ENCODE peak calls at places on chromosome 1, in eight cellular contexts. One of them, this sample, is unnamed.

GRCh38 chr1:42328916-42329496 is 6.0 kb downstream of the FOXJ3 start:
- DNase-seq in ovary: no peak
- DNase-seq in AG10803: no peak
- DNase-seq in nephron progenitor cell: no peak
- DNase-seq in bronchial epithelial cell: no peak
- DNase-seq in AG04449: no peak
- DNase-seq in psoas muscle: no peak
- DNase-seq in Caco-2: no peak
- DNase-seq in this sample: no peak

GRCh38 chr1:211548321-211549091 is 30.5 kb downstream of the SLC30A1 start:
- DNase-seq in AG04449: no peak
- DNase-seq in nephron progenitor cell: peak; percentile 25
- DNase-seq in ovary: no peak
- DNase-seq in AG10803: no peak
- DNase-seq in Caco-2: peak; percentile 75
- DNase-seq in psoas muscle: no peak
- DNase-seq in bronchial epithelial cell: peak; percentile 56
- DNase-seq in this sample: no peak

GRCh38 chr1:207345644-207346561 is 24.4 kb downstream of the CD55 start:
- DNase-seq in bronchial epithelial cell: no peak
- DNase-seq in AG10803: no peak
- DNase-seq in Caco-2: no peak
- DNase-seq in ovary: no peak
- DNase-seq in AG04449: no peak
- DNase-seq in nephron progenitor cell: no peak
- DNase-seq in psoas muscle: no peak
- DNase-seq in this sample: no peak

GRCh38 chr1:201385299-201385891 is 7.9 kb upstream of the TNNT2 start:
- DNase-seq in AG04449: no peak
- DNase-seq in psoas muscle: peak; percentile 73
- DNase-seq in nephron progenitor cell: peak; percentile 78
- DNase-seq in AG10803: peak; percentile 5
- DNase-seq in ovary: no peak
- DNase-seq in bronchial epithelial cell: peak; percentile 55
- DNase-seq in Caco-2: peak; percentile 80
- DNase-seq in this sample: no peak

GRCh38 chr1:225146478-225146877 is 217.0 kb downstream of the DNAH14 start:
- DNase-seq in Caco-2: no peak
- DNase-seq in ovary: no peak
- DNase-seq in psoas muscle: no peak
- DNase-seq in nephron progenitor cell: no peak
- DNase-seq in AG04449: no peak
- DNase-seq in AG10803: no peak
- DNase-seq in bronchial epithelial cell: no peak
- DNase-seq in this sample: no peak

GRCh38 chr1:56297948-56298347 is 281.4 kb downstream of the PLPP3 start:
- DNase-seq in ovary: no peak
- DNase-seq in psoas muscle: no peak
- DNase-seq in bronchial epithelial cell: no peak
- DNase-seq in Caco-2: peak; percentile 75
- DNase-seq in AG04449: no peak
- DNase-seq in nephron progenitor cell: no peak
- DNase-seq in AG10803: no peak
- DNase-seq in this sample: no peak

GRCh38 chr1:193372553-193372952 is 186.1 kb upstream of the B3GALT2 start:
- DNase-seq in ovary: no peak
- DNase-seq in AG04449: no peak
- DNase-seq in bronchial epithelial cell: no peak
- DNase-seq in psoas muscle: no peak
- DNase-seq in Caco-2: no peak
- DNase-seq in AG10803: no peak
- DNase-seq in nephron progenitor cell: no peak
- DNase-seq in this sample: no peak

GRCh38 chr1:219188331-219188803 is 14.7 kb downstream of the LYPLAL1 start:
- DNase-seq in bronchial epithelial cell: no peak
- DNase-seq in ovary: no peak
- DNase-seq in nephron progenitor cell: no peak
- DNase-seq in psoas muscle: no peak
- DNase-seq in AG10803: no peak
- DNase-seq in Caco-2: no peak
- DNase-seq in AG04449: no peak
- DNase-seq in this sample: no peak

DNA sequence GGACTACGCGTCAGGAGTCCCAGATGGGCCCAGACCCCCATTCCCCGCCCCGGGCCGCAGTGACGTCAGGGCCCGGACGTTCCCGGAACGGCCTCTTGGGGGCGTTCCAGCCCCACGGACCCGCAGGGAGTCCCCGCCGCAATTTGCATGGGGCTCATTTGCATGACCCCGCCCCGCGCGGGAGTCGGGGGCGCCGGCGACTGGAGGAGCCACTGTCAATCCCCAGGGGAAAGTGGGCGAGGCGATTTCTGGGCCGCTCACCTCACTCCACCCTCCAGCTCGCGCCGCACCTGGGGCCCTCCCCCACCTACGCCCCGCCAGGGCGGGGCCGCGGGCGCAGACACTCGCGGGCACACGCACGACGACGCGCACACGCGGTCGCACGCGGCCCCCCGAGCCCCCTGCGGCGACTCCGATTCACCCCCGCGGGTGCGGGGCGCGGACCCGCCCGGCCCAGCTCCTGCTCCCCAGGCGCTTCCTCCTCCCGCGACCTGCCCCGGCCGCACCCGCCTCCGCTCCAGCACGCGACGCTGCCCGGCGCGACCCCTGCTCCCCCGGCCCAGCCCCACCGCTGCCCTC is 13.2 kb downstream of the AGRN start:
- DNase-seq in ovary: peak; percentile 83
- DNase-seq in psoas muscle: peak; percentile 89
- DNase-seq in nephron progenitor cell: peak; percentile 96
- DNase-seq in AG10803: peak; percentile 35
- DNase-seq in AG04449: no peak
- DNase-seq in Caco-2: no peak
- DNase-seq in bronchial epithelial cell: peak; percentile 74
- DNase-seq in this sample: peak; percentile 10
- TF ChIP-seq CTCF in ovary: peak; percentile 25
- TF ChIP-seq CTCF in psoas muscle: peak; percentile 51
- TF ChIP-seq CTCF in nephron progenitor cell: peak; percentile 82
- TF ChIP-seq CTCF in AG10803: peak; percentile 52
- TF ChIP-seq CTCF in AG04449: peak; percentile 82
- TF ChIP-seq CTCF in Caco-2: no peak
- TF ChIP-seq CTCF in bronchial epithelial cell: peak; percentile 78
- TF ChIP-seq CTCF in this sample: peak; percentile 60

GRCh38 chr1:160539896-160540858 is 17.1 kb upstream of the SLAMF6 start:
- DNase-seq in AG10803: no peak
- DNase-seq in psoas muscle: no peak
- DNase-seq in ovary: no peak
- DNase-seq in Caco-2: no peak
- DNase-seq in AG04449: no peak
- DNase-seq in nephron progenitor cell: no peak
- DNase-seq in bronchial epithelial cell: no peak
- DNase-seq in this sample: no peak
- TF ChIP-seq CTCF in AG10803: no peak
- TF ChIP-seq CTCF in psoas muscle: no peak
- TF ChIP-seq CTCF in ovary: no peak
- TF ChIP-seq CTCF in Caco-2: no peak
- TF ChIP-seq CTCF in AG04449: no peak
- TF ChIP-seq CTCF in nephron progenitor cell: no peak
- TF ChIP-seq CTCF in bronchial epithelial cell: no peak
- TF ChIP-seq CTCF in this sample: no peak

GRCh38 chr1:45687753-45688737 is at the start of gene TMEM69:
- DNase-seq in ovary: peak; percentile 79
- DNase-seq in nephron progenitor cell: peak; percentile 71
- DNase-seq in AG04449: peak; percentile 53
- DNase-seq in AG10803: peak; percentile 93
- DNase-seq in psoas muscle: peak; percentile 83
- DNase-seq in bronchial epithelial cell: peak; percentile 73
- DNase-seq in Caco-2: peak; percentile 83
- DNase-seq in this sample: peak; percentile 79
- TF ChIP-seq CTCF in ovary: no peak
- TF ChIP-seq CTCF in nephron progenitor cell: no peak
- TF ChIP-seq CTCF in AG04449: no peak
- TF ChIP-seq CTCF in AG10803: peak; percentile 45
- TF ChIP-seq CTCF in psoas muscle: peak; percentile 35
- TF ChIP-seq CTCF in bronchial epithelial cell: no peak
- TF ChIP-seq CTCF in Caco-2: no peak
- TF ChIP-seq CTCF in this sample: no peak

GRCh38 chr1:230798187-230798484 is 50.9 kb downstream of the CAPN9 start:
- DNase-seq in bronchial epithelial cell: no peak
- DNase-seq in AG10803: no peak
- DNase-seq in psoas muscle: no peak
- DNase-seq in AG04449: no peak
- DNase-seq in ovary: no peak
- DNase-seq in Caco-2: no peak
- DNase-seq in nephron progenitor cell: no peak
- DNase-seq in this sample: no peak
- TF ChIP-seq CTCF in bronchial epithelial cell: no peak
- TF ChIP-seq CTCF in AG10803: no peak
- TF ChIP-seq CTCF in psoas muscle: no peak
- TF ChIP-seq CTCF in AG04449: no peak
- TF ChIP-seq CTCF in ovary: no peak
- TF ChIP-seq CTCF in Caco-2: no peak
- TF ChIP-seq CTCF in nephron progenitor cell: no peak
- TF ChIP-seq CTCF in this sample: no peak

GRCh38 chr1:154741747-154742495 is 128.2 kb downstream of the KCNN3 start:
- DNase-seq in AG10803: peak; percentile 60
- DNase-seq in nephron progenitor cell: peak; percentile 53
- DNase-seq in Caco-2: peak; percentile 54
- DNase-seq in bronchial epithelial cell: no peak
- DNase-seq in psoas muscle: no peak
- DNase-seq in AG04449: no peak
- DNase-seq in ovary: no peak
- DNase-seq in this sample: no peak
- TF ChIP-seq CTCF in AG10803: peak; percentile 25
- TF ChIP-seq CTCF in nephron progenitor cell: no peak
- TF ChIP-seq CTCF in Caco-2: peak; percentile 93
- TF ChIP-seq CTCF in bronchial epithelial cell: no peak
- TF ChIP-seq CTCF in psoas muscle: peak; percentile 21
- TF ChIP-seq CTCF in AG04449: no peak
- TF ChIP-seq CTCF in ovary: no peak
- TF ChIP-seq CTCF in this sample: no peak